ENCODE peak calls at places on chromosomes 5 and 9, in six cellular contexts. K is stimulated activated naive B cell treated with anti-CD40 and anti-IgM and Interleukin-4, amounts not matched to agents 10 μg/mL and 1 μg/mL and 100 μg/mL, for 72 hours; C is astrocyte; M is AG20443; H is substantia nigra; R is activated CD8-positive, alpha-beta memory T cell treated with anti-CD3 and anti-CD28 coated beads, Interleukin-2, amount 10 ng/mL, durations not matched to agents 7 days and 5 days. I is an unnamed sample.

GRCh38 chr9:71233646-71234045 is 112.2 kb upstream of the TRPM3 start:
- DNase-seq in K (no peak), C (no peak), M (no peak), H (no peak), R (no peak), I (no peak)

GRCh38 chr5:1796371-1797108 is 3.1 kb downstream of the MRPL36 start:
- DNase-seq in K (no peak), C (no peak), M (no peak), H (no peak), R (no peak), I (no peak)

GRCh38 chr9:125558453-125559084 is 148.4 kb downstream of the MAPKAP1 start:
- DNase-seq in K (peak; percentile 47), C (peak; percentile 60), M (peak; percentile 80), H (peak; percentile 81), R (peak; percentile 68), I (peak; percentile 82)

GRCh38 chr9:19184144-19184917 is 46.2 kb upstream of the DENND4C start:
- DNase-seq in K (peak; percentile 76), C (peak; percentile 81), M (peak; percentile 86), H (peak; percentile 3), R (peak; percentile 93), I (peak; percentile 35)

GRCh38 chr5:79122963-79123362 is 11.4 kb downstream of the BHMT start:
- DNase-seq in K (no peak), C (no peak), M (no peak), H (no peak), R (no peak), I (no peak)

GRCh38 chr9:19416143-19416542 is 7.3 kb downstream of the ACER2 start:
- DNase-seq in K (no peak), C (peak; percentile 68), M (no peak), H (no peak), R (no peak), I (no peak)

GRCh38 chr5:132327278-132327959 is 33.2 kb downstream of the SLC22A4 start:
- DNase-seq in K (no peak), C (peak; percentile 20), M (peak; percentile 57), H (no peak), R (no peak), I (no peak)

GRCh38 chr5:66981705-66982387 is 214.8 kb downstream of the CD180 start:
- DNase-seq in K (no peak), C (no peak), M (no peak), H (no peak), R (no peak), I (no peak)

GRCh38 chr9:136016882-136017812 is 56.0 kb upstream of the UBAC1 start:
- DNase-seq in K (no peak), C (no peak), M (no peak), H (no peak), R (no peak), I (no peak)

GRCh38 chr9:136505406-136506403 is 22.9 kb upstream of the SEC16A start:
- DNase-seq in K (no peak), C (no peak), M (no peak), H (no peak), R (peak; percentile 53), I (no peak)

GRCh38 chr5:55546991-55547390 is 12.2 kb upstream of the PLPP1 start:
- DNase-seq in K (no peak), C (no peak), M (no peak), H (no peak), R (no peak), I (no peak)

GRCh38 chr5:43315697-43316096 is 2.5 kb upstream of the HMGCS1 start:
- DNase-seq in K (no peak), C (no peak), M (no peak), H (no peak), R (no peak), I (no peak)

GRCh38 chr9:89813482-89813881 is 208.7 kb downstream of the GADD45G start:
- DNase-seq in K (no peak), C (no peak), M (no peak), H (no peak), R (peak; percentile 29), I (no peak)

GRCh38 chr5:68395302-68395701 is 179.7 kb downstream of the PIK3R1 start:
- DNase-seq in K (no peak), C (no peak), M (no peak), H (no peak), R (no peak), I (no peak)

GRCh38 chr5:78667461-78668103 is 19.0 kb upstream of the LHFPL2 start:
- DNase-seq in K (no peak), C (peak; percentile 23), M (no peak), H (no peak), R (no peak), I (no peak)

GRCh38 chr5:111227805-111228204 is 3.6 kb downstream of the CAMK4 start:
- DNase-seq in K (no peak), C (peak; percentile 84), M (peak; percentile 27), H (no peak), R (peak; percentile 68), I (no peak)

GRCh38 chr5:72525816-72526215 is 18.6 kb upstream of the ZNF366 start:
- DNase-seq in K (no peak), C (no peak), M (peak; percentile 64), H (no peak), R (no peak), I (no peak)

GRCh38 chr5:93433422-93433821 is 147.6 kb downstream of the NR2F1-AS1 start:
- DNase-seq in K (no peak), C (peak; percentile 70), M (no peak), H (no peak), R (no peak), I (no peak)

GRCh38 chr9:70589571-70590263 is 175.3 kb upstream of the KLF9 start:
- DNase-seq in K (no peak), C (peak; percentile 97), M (peak; percentile 64), H (no peak), R (no peak), I (no peak)

GRCh38 chr9:86600291-86600690 is 246.1 kb upstream of the TUT7 start:
- DNase-seq in K (no peak), C (peak; percentile 14), M (no peak), H (no peak), R (no peak), I (no peak)

GRCh38 chr9:81632599-81632998 is 56.7 kb downstream of the TLE1 start:
- DNase-seq in K (no peak), C (peak; percentile 90), M (peak; percentile 18), H (no peak), R (no peak), I (no peak)

GRCh38 chr5:41524174-41524573 is 13.8 kb upstream of the PLCXD3 start:
- DNase-seq in K (no peak), C (no peak), M (no peak), H (no peak), R (no peak), I (peak; percentile 36)

GRCh38 chr5:102691434-102691833 is 63.7 kb upstream of the PAM start:
- DNase-seq in K (no peak), C (no peak), M (no peak), H (no peak), R (no peak), I (no peak)

GRCh38 chr9:116000748-116001329 is 152.8 kb upstream of the PAPPA start:
- DNase-seq in K (no peak), C (no peak), M (no peak), H (no peak), R (no peak), I (peak; percentile 48)

GRCh38 chr9:113522419-113522818 is 58.9 kb downstream of the RGS3 start:
- DNase-seq in K (no peak), C (no peak), M (no peak), H (no peak), R (no peak), I (no peak)

GRCh38 chr9:127053057-127053821 is 69.2 kb downstream of the ANGPTL2 start:
- DNase-seq in K (no peak), C (no peak), M (no peak), H (no peak), R (no peak), I (no peak)

GRCh38 chr5:137791803-137792202 is 37.6 kb upstream of the HNRNPA0 start:
- DNase-seq in K (no peak), C (no peak), M (no peak), H (no peak), R (no peak), I (no peak)

GRCh38 chr5:152349683-152350526 is 55.2 kb downstream of the NMUR2 start:
- DNase-seq in K (no peak), C (peak; percentile 2), M (peak; percentile 42), H (peak; percentile 39), R (peak; percentile 46), I (peak; percentile 50)

GRCh38 chr5:142684508-142685031 is 1.3 kb downstream of the FGF1 start:
- DNase-seq in K (no peak), C (peak; percentile 17), M (peak; percentile 26), H (peak; percentile 93), R (no peak), I (no peak)

GRCh38 chr5:56987171-56987570 is 35.2 kb upstream of the MIER3 start:
- DNase-seq in K (no peak), C (no peak), M (no peak), H (no peak), R (no peak), I (peak; percentile 6)